ENCODE peak calls at places on chromosomes 11 and 22, in five cellular contexts. C is tibial nerve; E is T follicular helper cell; G is stimulated activated CD4-positive, alpha-beta T cell treated with anti-CD3 and anti-CD28 coated beads, Interleukin-1b, Interleukin-23, amount 100 ng/mL, for 24 hours; V is foreskin keratinocyte. T is an unnamed sample.

GRCh38 chr22:20551805-20552449 is 44.5 kb downstream of the MED15 start:
- DNase-seq in C (no peak), V (no peak), G (peak; percentile 55), E (no peak), T (no peak)

GRCh38 chr22:28208036-28208435 is 289.0 kb upstream of the PITPNB start:
- DNase-seq in E (no peak), V (peak; percentile 39), C (no peak), G (no peak), T (no peak)

GRCh38 chr22:43520632-43521039 is 108.8 kb downstream of the MPPED1 start:
- DNase-seq in G (no peak), C (no peak), E (no peak), V (no peak), T (no peak)

GRCh38 chr11:129202646-129203045 is 10.5 kb upstream of the ARHGAP32 start:
- DNase-seq in G (no peak), V (no peak), C (no peak), E (no peak), T (no peak)

GRCh38 chr11:134389464-134390180 is 22.4 kb downstream of the B3GAT1 start:
- DNase-seq in V (no peak), G (no peak), E (no peak), C (no peak), T (no peak)

GRCh38 chr11:63871962-63872832 is 33.3 kb downstream of the MARK2 start:
- DNase-seq in C (peak; percentile 63), E (no peak), V (peak; percentile 72), G (peak; percentile 21), T (peak; percentile 12)

GRCh38 chr11:65634905-65635731 is 2.8 kb upstream of the SIPA1 start:
- DNase-seq in C (no peak), V (no peak), G (no peak), E (no peak), T (no peak)

GRCh38 chr11:36363361-36364272 is 67.5 kb downstream of the PRR5L start:
- DNase-seq in E (no peak), C (no peak), V (no peak), G (no peak), T (no peak)

GRCh38 chr22:32702421-32702820 is 99.1 kb upstream of the TIMP3 start:
- DNase-seq in V (no peak), E (no peak), C (no peak), G (no peak), T (no peak)

GRCh38 chr11:64007160-64007628 is 21.0 kb downstream of the OTUB1 start:
- DNase-seq in E (no peak), V (no peak), G (no peak), C (no peak), T (no peak)